ENCODE peak calls at places on chromosomes 12 and 14, in seven cellular contexts. L, K, S, H, Y, O and T are unnamed samples.

GRCh38 chr14:58817846-58818245 is 180.1 kb downstream of the DACT1 start:
- DNase-seq in L (peak), K (no peak), S (no peak), H (peak), Y (no peak), O (no peak), T (peak)

GRCh38 chr12:108633534-108634224 is at the start of gene SELPLG:
- DNase-seq in L (no peak), K (no peak), S (no peak), H (no peak), Y (peak), O (peak), T (no peak)

GRCh38 chr12:94250130-94250529 is 101.8 kb downstream of the PLXNC1 start:
- DNase-seq in L (no peak), K (no peak), S (no peak), H (no peak), Y (no peak), O (no peak), T (no peak)

GRCh38 chr12:63098851-63099250 is 52.1 kb downstream of the AVPR1A start:
- DNase-seq in L (no peak), K (no peak), S (no peak), H (peak), Y (no peak), O (no peak), T (no peak)

GRCh38 chr12:124921200-124922008 is 7.0 kb upstream of the UBC start:
- DNase-seq in L (peak), K (no peak), S (peak), H (peak), Y (peak), O (no peak), T (peak)

GRCh38 chr14:55245657-55246268 is 25.5 kb upstream of the FBXO34 start:
- DNase-seq in L (peak), K (no peak), S (peak), H (peak), Y (no peak), O (no peak), T (peak)

GRCh38 chr12:18576104-18576622 is 161.6 kb downstream of the PLCZ1 start:
- DNase-seq in L (peak), K (no peak), S (no peak), H (peak), Y (no peak), O (no peak), T (peak)

GRCh38 chr12:104415308-104415980 is 41.3 kb upstream of the CHST11 start:
- DNase-seq in L (no peak), K (no peak), S (no peak), H (no peak), Y (no peak), O (no peak), T (no peak)

GRCh38 chr12:49957570-49957967 is 4.1 kb upstream of the AQP5 start:
- DNase-seq in L (no peak), K (no peak), S (no peak), H (no peak), Y (no peak), O (no peak), T (no peak)

GRCh38 chr12:42135264-42135814 is 9.3 kb downstream of the GXYLT1 start:
- DNase-seq in L (peak), K (no peak), S (peak), H (peak), Y (no peak), O (no peak), T (peak)

GRCh38 chr12:14972816-14973215 is at the start of gene PDE6H:
- DNase-seq in L (no peak), K (no peak), S (no peak), H (no peak), Y (no peak), O (no peak), T (no peak)